ENCODE peak calls at places on chromosome 5, in five cellular contexts. One of them, this sample, is unnamed.

GRCh38 chr5:176529116-176529823 is 7.9 kb downstream of the RNF44 start:
- DNase-seq in NCI-H460: no peak
- DNase-seq in amniotic stem cell: no peak
- DNase-seq in KBM-7: no peak
- DNase-seq in activated T-cell treated with anti-CD3 and anti-CD28 coated beads, Interleukin-2, amount 50 U/mL, for 4 hours: no peak
- DNase-seq in this sample: no peak

GRCh38 chr5:179387151-179388110 is 42.2 kb upstream of the ADAMTS2 start:
- DNase-seq in amniotic stem cell: no peak
- DNase-seq in NCI-H460: no peak
- DNase-seq in KBM-7: no peak
- DNase-seq in activated T-cell treated with anti-CD3 and anti-CD28 coated beads, Interleukin-2, amount 50 U/mL, for 4 hours: no peak
- DNase-seq in this sample: no peak

GRCh38 chr5:179287071-179287470 is 58.2 kb downstream of the ADAMTS2 start:
- DNase-seq in amniotic stem cell: no peak
- DNase-seq in NCI-H460: no peak
- DNase-seq in activated T-cell treated with anti-CD3 and anti-CD28 coated beads, Interleukin-2, amount 50 U/mL, for 4 hours: no peak
- DNase-seq in KBM-7: no peak
- DNase-seq in this sample: no peak

GRCh38 chr5:122810405-122810804 is 35.0 kb upstream of the SNX24 start:
- DNase-seq in activated T-cell treated with anti-CD3 and anti-CD28 coated beads, Interleukin-2, amount 50 U/mL, for 4 hours: no peak
- DNase-seq in amniotic stem cell: no peak
- DNase-seq in KBM-7: no peak
- DNase-seq in NCI-H460: no peak
- DNase-seq in this sample: no peak

GRCh38 chr5:67246108-67246507 is 49.5 kb upstream of the CD180 start:
- DNase-seq in KBM-7: peak; percentile 85
- DNase-seq in NCI-H460: peak; percentile 50
- DNase-seq in activated T-cell treated with anti-CD3 and anti-CD28 coated beads, Interleukin-2, amount 50 U/mL, for 4 hours: no peak
- DNase-seq in amniotic stem cell: peak; percentile 68
- DNase-seq in this sample: peak; percentile 24

GRCh38 chr5:78751872-78752271 is 103.3 kb upstream of the LHFPL2 start:
- DNase-seq in NCI-H460: no peak
- DNase-seq in amniotic stem cell: no peak
- DNase-seq in KBM-7: no peak
- DNase-seq in activated T-cell treated with anti-CD3 and anti-CD28 coated beads, Interleukin-2, amount 50 U/mL, for 4 hours: no peak
- DNase-seq in this sample: no peak

GRCh38 chr5:39192449-39193160 is 26.8 kb downstream of the FYB1 start:
- DNase-seq in amniotic stem cell: no peak
- DNase-seq in activated T-cell treated with anti-CD3 and anti-CD28 coated beads, Interleukin-2, amount 50 U/mL, for 4 hours: no peak
- DNase-seq in NCI-H460: no peak
- DNase-seq in KBM-7: no peak
- DNase-seq in this sample: no peak

GRCh38 chr5:142602720-142603245 is 83.1 kb downstream of the FGF1 start:
- DNase-seq in KBM-7: no peak
- DNase-seq in amniotic stem cell: no peak
- DNase-seq in activated T-cell treated with anti-CD3 and anti-CD28 coated beads, Interleukin-2, amount 50 U/mL, for 4 hours: no peak
- DNase-seq in NCI-H460: no peak
- DNase-seq in this sample: no peak

GRCh38 chr5:79206541-79206940 is 29.4 kb upstream of the JMY start:
- DNase-seq in activated T-cell treated with anti-CD3 and anti-CD28 coated beads, Interleukin-2, amount 50 U/mL, for 4 hours: no peak
- DNase-seq in KBM-7: no peak
- DNase-seq in amniotic stem cell: no peak
- DNase-seq in NCI-H460: no peak
- DNase-seq in this sample: no peak

GRCh38 chr5:56168066-56168478 is 65.1 kb downstream of the ANKRD55 start:
- DNase-seq in NCI-H460: no peak
- DNase-seq in amniotic stem cell: no peak
- DNase-seq in activated T-cell treated with anti-CD3 and anti-CD28 coated beads, Interleukin-2, amount 50 U/mL, for 4 hours: no peak
- DNase-seq in KBM-7: no peak
- DNase-seq in this sample: no peak

GRCh38 chr5:156991714-156992113 is 28.7 kb upstream of the TIMD4 start:
- DNase-seq in activated T-cell treated with anti-CD3 and anti-CD28 coated beads, Interleukin-2, amount 50 U/mL, for 4 hours: no peak
- DNase-seq in NCI-H460: no peak
- DNase-seq in KBM-7: no peak
- DNase-seq in amniotic stem cell: no peak
- DNase-seq in this sample: no peak

GRCh38 chr5:172843825-172844576 is 9.9 kb downstream of the ERGIC1 start:
- DNase-seq in KBM-7: no peak
- DNase-seq in activated T-cell treated with anti-CD3 and anti-CD28 coated beads, Interleukin-2, amount 50 U/mL, for 4 hours: no peak
- DNase-seq in amniotic stem cell: no peak
- DNase-seq in NCI-H460: no peak
- DNase-seq in this sample: no peak

GRCh38 chr5:153365547-153365946 is 124.9 kb upstream of the GRIA1 start:
- DNase-seq in activated T-cell treated with anti-CD3 and anti-CD28 coated beads, Interleukin-2, amount 50 U/mL, for 4 hours: no peak
- DNase-seq in amniotic stem cell: no peak
- DNase-seq in NCI-H460: no peak
- DNase-seq in KBM-7: no peak
- DNase-seq in this sample: no peak

GRCh38 chr5:158020555-158021418 is 161.8 kb upstream of the CLINT1 start:
- DNase-seq in KBM-7: no peak
- DNase-seq in amniotic stem cell: no peak
- DNase-seq in NCI-H460: peak; percentile 5
- DNase-seq in activated T-cell treated with anti-CD3 and anti-CD28 coated beads, Interleukin-2, amount 50 U/mL, for 4 hours: no peak
- DNase-seq in this sample: no peak

GRCh38 chr5:139682016-139682975 is 34.1 kb downstream of the CXXC5 start:
- DNase-seq in amniotic stem cell: no peak
- DNase-seq in KBM-7: no peak
- DNase-seq in NCI-H460: no peak
- DNase-seq in activated T-cell treated with anti-CD3 and anti-CD28 coated beads, Interleukin-2, amount 50 U/mL, for 4 hours: no peak
- DNase-seq in this sample: no peak

GRCh38 chr5:101390317-101390908 is 487.3 kb upstream of the ST8SIA4 start:
- DNase-seq in NCI-H460: peak; percentile 40
- DNase-seq in activated T-cell treated with anti-CD3 and anti-CD28 coated beads, Interleukin-2, amount 50 U/mL, for 4 hours: no peak
- DNase-seq in KBM-7: peak; percentile 77
- DNase-seq in amniotic stem cell: peak; percentile 38
- DNase-seq in this sample: peak; percentile 36

GRCh38 chr5:170154744-170155143 is 49.0 kb downstream of the FOXI1 start:
- DNase-seq in KBM-7: no peak
- DNase-seq in activated T-cell treated with anti-CD3 and anti-CD28 coated beads, Interleukin-2, amount 50 U/mL, for 4 hours: no peak
- DNase-seq in amniotic stem cell: no peak
- DNase-seq in NCI-H460: no peak
- DNase-seq in this sample: no peak

GRCh38 chr5:29963956-29964355 is 1229.5 kb upstream of the CDH6 start:
- DNase-seq in KBM-7: no peak
- DNase-seq in amniotic stem cell: no peak
- DNase-seq in NCI-H460: peak; percentile 19
- DNase-seq in activated T-cell treated with anti-CD3 and anti-CD28 coated beads, Interleukin-2, amount 50 U/mL, for 4 hours: no peak
- DNase-seq in this sample: no peak

GRCh38 chr5:52948418-52949076 is 40.6 kb upstream of the ITGA2 start:
- DNase-seq in amniotic stem cell: peak; percentile 48
- DNase-seq in activated T-cell treated with anti-CD3 and anti-CD28 coated beads, Interleukin-2, amount 50 U/mL, for 4 hours: peak; percentile 38
- DNase-seq in NCI-H460: peak; percentile 75
- DNase-seq in KBM-7: peak; percentile 81
- DNase-seq in this sample: peak; percentile 63

GRCh38 chr5:16666861-16667481 is 50.2 kb upstream of the RETREG1 start:
- DNase-seq in KBM-7: no peak
- DNase-seq in amniotic stem cell: no peak
- DNase-seq in NCI-H460: no peak
- DNase-seq in activated T-cell treated with anti-CD3 and anti-CD28 coated beads, Interleukin-2, amount 50 U/mL, for 4 hours: no peak
- DNase-seq in this sample: no peak

GRCh38 chr5:173789031-173789920 is 98.9 kb upstream of the CPEB4 start:
- DNase-seq in NCI-H460: no peak
- DNase-seq in KBM-7: no peak
- DNase-seq in amniotic stem cell: peak; percentile 11
- DNase-seq in activated T-cell treated with anti-CD3 and anti-CD28 coated beads, Interleukin-2, amount 50 U/mL, for 4 hours: no peak
- DNase-seq in this sample: no peak

GRCh38 chr5:176647870-176648466 is 684 bp downstream of the TSPAN17 start:
- DNase-seq in KBM-7: no peak
- DNase-seq in activated T-cell treated with anti-CD3 and anti-CD28 coated beads, Interleukin-2, amount 50 U/mL, for 4 hours: no peak
- DNase-seq in NCI-H460: no peak
- DNase-seq in amniotic stem cell: no peak
- DNase-seq in this sample: peak; percentile 61

GRCh38 chr5:93503598-93504067 is 77.4 kb downstream of the NR2F1-AS1 start:
- DNase-seq in activated T-cell treated with anti-CD3 and anti-CD28 coated beads, Interleukin-2, amount 50 U/mL, for 4 hours: no peak
- DNase-seq in amniotic stem cell: peak; percentile 55
- DNase-seq in KBM-7: no peak
- DNase-seq in NCI-H460: no peak
- DNase-seq in this sample: no peak

GRCh38 chr5:95417971-95418370 is 26.8 kb downstream of the FAM81B start:
- DNase-seq in NCI-H460: no peak
- DNase-seq in amniotic stem cell: no peak
- DNase-seq in activated T-cell treated with anti-CD3 and anti-CD28 coated beads, Interleukin-2, amount 50 U/mL, for 4 hours: no peak
- DNase-seq in KBM-7: no peak
- DNase-seq in this sample: no peak

GRCh38 chr5:150801117-150801927 is 22.8 kb downstream of the SMIM3 start:
- DNase-seq in KBM-7: peak; percentile 82
- DNase-seq in NCI-H460: peak; percentile 68
- DNase-seq in activated T-cell treated with anti-CD3 and anti-CD28 coated beads, Interleukin-2, amount 50 U/mL, for 4 hours: no peak
- DNase-seq in amniotic stem cell: no peak
- DNase-seq in this sample: peak; percentile 66

GRCh38 chr5:43007911-43008368 is 32.2 kb downstream of the ANXA2R start:
- DNase-seq in KBM-7: peak; percentile 91
- DNase-seq in NCI-H460: peak; percentile 77
- DNase-seq in activated T-cell treated with anti-CD3 and anti-CD28 coated beads, Interleukin-2, amount 50 U/mL, for 4 hours: peak; percentile 70
- DNase-seq in amniotic stem cell: peak; percentile 65
- DNase-seq in this sample: no peak

GRCh38 chr5:118009761-118010297 is 978.5 kb downstream of the DTWD2 start:
- DNase-seq in amniotic stem cell: no peak
- DNase-seq in NCI-H460: no peak
- DNase-seq in activated T-cell treated with anti-CD3 and anti-CD28 coated beads, Interleukin-2, amount 50 U/mL, for 4 hours: no peak
- DNase-seq in KBM-7: no peak
- DNase-seq in this sample: no peak

GRCh38 chr5:40288791-40289475 is 390.8 kb upstream of the PTGER4 start:
- DNase-seq in activated T-cell treated with anti-CD3 and anti-CD28 coated beads, Interleukin-2, amount 50 U/mL, for 4 hours: no peak
- DNase-seq in KBM-7: no peak
- DNase-seq in amniotic stem cell: no peak
- DNase-seq in NCI-H460: no peak
- DNase-seq in this sample: no peak

GRCh38 chr5:137751869-137752491 is 2.2 kb downstream of the HNRNPA0 start:
- DNase-seq in NCI-H460: peak; percentile 68
- DNase-seq in activated T-cell treated with anti-CD3 and anti-CD28 coated beads, Interleukin-2, amount 50 U/mL, for 4 hours: no peak
- DNase-seq in KBM-7: peak; percentile 76
- DNase-seq in amniotic stem cell: peak; percentile 44
- DNase-seq in this sample: peak; percentile 35

This sample was measured in HEK293T.